ENCODE peak calls at places on chromosomes 12 and 14, in eight cellular contexts. H, I, E, Z, D, X, U and K are unnamed samples.

GRCh38 chr12:4719821-4720636 is at the start of gene GALNT8:
- DNase-seq in H (no peak), E (no peak), Z (no peak), X (no peak), U (no peak), I (no peak), D (no peak), K (no peak)

GRCh38 chr12:126860210-126860609 is 1406.8 kb upstream of the TMEM132C start:
- DNase-seq in H (no peak), I (no peak), D (no peak), Z (no peak), U (no peak), X (no peak), E (no peak), K (no peak)

GRCh38 chr14:21044106-21044618 is 2.0 kb downstream of the RNASE7 start:
- DNase-seq in Z (no peak), D (no peak), U (peak), H (no peak), X (peak), I (no peak), E (peak), K (no peak)

GRCh38 chr12:49049566-49050224 is 10.9 kb downstream of the KMT2D start:
- DNase-seq in X (no peak), H (no peak), I (peak), D (no peak), E (peak), Z (no peak), U (no peak), K (peak)

GRCh38 chr14:91164676-91165075 is 50.8 kb downstream of the DGLUCY start:
- DNase-seq in E (peak), U (no peak), H (no peak), I (peak), D (no peak), X (no peak), Z (no peak), K (no peak)

GRCh38 chr14:103128631-103129300 is 5.5 kb downstream of the TNFAIP2 start:
- DNase-seq in Z (no peak), U (no peak), H (peak), E (peak), X (no peak), I (peak), D (no peak), K (peak)

GRCh38 chr14:101192661-101193000 is 289.1 kb upstream of the RTL1 start:
- DNase-seq in Z (no peak), X (no peak), E (no peak), U (no peak), H (no peak), I (no peak), D (no peak), K (no peak)

GRCh38 chr14:50425816-50426215 is 29.1 kb upstream of the CDKL1 start:
- DNase-seq in Z (no peak), D (no peak), E (no peak), I (no peak), U (no peak), X (no peak), H (no peak), K (no peak)

GRCh38 chr12:108338915-108339657 is at the start of gene CMKLR1:
- DNase-seq in I (no peak), D (no peak), U (no peak), Z (no peak), X (no peak), H (peak), E (peak), K (peak)

GRCh38 chr12:51128905-51129304 is 44.0 kb downstream of the TFCP2 start:
- DNase-seq in X (no peak), H (no peak), I (no peak), U (no peak), E (no peak), D (no peak), Z (no peak), K (no peak)

GRCh38 chr12:9702239-9702638 is 30.7 kb downstream of the CLECL1 start:
- DNase-seq in U (peak), H (no peak), X (peak), E (no peak), D (peak), Z (no peak), I (no peak), K (no peak)

GRCh38 chr14:91947196-91948184 is at the start of gene FBLN5:
- DNase-seq in Z (no peak), I (peak), X (no peak), E (peak), D (peak), H (peak), U (peak), K (peak)

GRCh38 chr14:75417674-75418073 is 10.1 kb upstream of the JDP2 start:
- DNase-seq in I (peak), Z (peak), E (no peak), X (peak), U (no peak), D (no peak), H (no peak), K (no peak)

GRCh38 chr14:55129428-55130193 is 559 bp downstream of the LGALS3 start:
- DNase-seq in D (peak), H (peak), Z (no peak), I (peak), U (peak), E (peak), X (peak), K (peak)

GRCh38 chr14:98494582-98494981 is 777.4 kb downstream of the BCL11B start:
- DNase-seq in Z (no peak), E (no peak), I (peak), D (no peak), U (no peak), X (no peak), H (no peak), K (no peak)

GRCh38 chr14:24171422-24172260 is at the start of gene REC8:
- DNase-seq in I (peak), H (peak), D (peak), X (no peak), E (peak), U (peak), Z (peak), K (peak)

GRCh38 chr12:32402170-32402569 is 2.8 kb downstream of the FGD4 start:
- DNase-seq in X (no peak), I (no peak), H (no peak), Z (no peak), E (no peak), D (no peak), U (no peak), K (no peak)

GRCh38 chr12:1633459-1633858 is 4.4 kb downstream of the WNT5B start:
- DNase-seq in D (no peak), E (no peak), I (no peak), X (no peak), U (no peak), Z (no peak), H (no peak), K (no peak)

GRCh38 chr12:18320036-18320617 is 58.8 kb downstream of the PIK3C2G start:
- DNase-seq in U (no peak), D (no peak), E (peak), I (peak), Z (peak), H (no peak), X (peak), K (no peak)

GRCh38 chr14:59278111-59278510 is 89.6 kb downstream of the DAAM1 start:
- DNase-seq in U (no peak), D (no peak), Z (no peak), I (peak), X (no peak), H (no peak), E (no peak), K (no peak)

GRCh38 chr14:95472819-95473251 is 43.6 kb downstream of the SYNE3 start:
- DNase-seq in I (no peak), Z (no peak), H (peak), D (no peak), U (no peak), X (no peak), E (no peak), K (no peak)

GRCh38 chr14:91418387-91419043 is 895 bp upstream of the CCDC88C start:
- DNase-seq in E (peak), U (peak), X (peak), H (peak), Z (peak), D (peak), I (peak), K (peak)

GRCh38 chr12:11723993-11724392 is 74.5 kb downstream of the ETV6 start:
- DNase-seq in U (no peak), X (no peak), D (no peak), Z (peak), I (no peak), H (no peak), E (no peak), K (no peak)

GRCh38 chr12:122072031-122072970 is 6.3 kb upstream of the MLXIP start:
- DNase-seq in X (no peak), D (no peak), I (peak), Z (no peak), H (no peak), E (peak), U (no peak), K (peak)

GRCh38 chr12:109433618-109434017 is 43.5 kb downstream of the KCTD10 start:
- DNase-seq in U (no peak), H (no peak), X (peak), I (no peak), E (peak), Z (no peak), D (no peak), K (no peak)

GRCh38 chr12:56221233-56221756 is 427 bp downstream of the RNF41 start:
- DNase-seq in U (no peak), I (peak), E (peak), H (peak), D (no peak), X (peak), Z (no peak), K (peak)

GRCh38 chr12:89475203-89475990 is 49.2 kb downstream of the GALNT4 start:
- DNase-seq in Z (no peak), X (no peak), D (no peak), U (no peak), I (peak), E (no peak), H (no peak), K (no peak)

GRCh38 chr12:27844427-27845090 is 64.5 kb upstream of the MANSC4 start:
- DNase-seq in D (no peak), Z (no peak), H (no peak), X (no peak), I (peak), E (no peak), U (no peak), K (no peak)

GRCh38 chr12:44521702-44522101 is 354.4 kb downstream of the NELL2 start:
- DNase-seq in U (no peak), E (no peak), D (no peak), X (no peak), H (no peak), I (no peak), Z (no peak), K (no peak)

GRCh38 chr14:72644038-72644437 is 249.9 kb downstream of the DPF3 start:
- DNase-seq in Z (no peak), U (no peak), X (no peak), E (no peak), D (no peak), H (no peak), I (no peak), K (no peak)